ENCODE peak calls at places on chromosomes 2 and 18, in four cellular contexts. One of them, this sample, is unnamed.

GRCh38 chr2:102667072-102667471 is 47.7 kb downstream of the SLC9A2 start:
- DNase-seq in endothelial cell of umbilical vein: no peak
- DNase-seq in neural progenitor cell: no peak
- DNase-seq in heart left ventricle: no peak
- DNase-seq in this sample: no peak

GRCh38 chr2:2758793-2759367 is 427.8 kb upstream of the MYT1L start:
- DNase-seq in endothelial cell of umbilical vein: no peak
- DNase-seq in neural progenitor cell: no peak
- DNase-seq in heart left ventricle: no peak
- DNase-seq in this sample: no peak

GRCh38 chr2:29950432-29950943 is 29.1 kb upstream of the ALK start:
- DNase-seq in endothelial cell of umbilical vein: no peak
- DNase-seq in neural progenitor cell: no peak
- DNase-seq in heart left ventricle: no peak
- DNase-seq in this sample: no peak

GRCh38 chr2:26401739-26402541 is at the start of gene DRC1:
- DNase-seq in endothelial cell of umbilical vein: peak; percentile 67
- DNase-seq in neural progenitor cell: peak; percentile 96
- DNase-seq in heart left ventricle: peak; percentile 62
- DNase-seq in this sample: peak; percentile 61

GRCh38 chr2:121038831-121039230 is 246.2 kb downstream of the TFCP2L1 start:
- DNase-seq in endothelial cell of umbilical vein: no peak
- DNase-seq in neural progenitor cell: no peak
- DNase-seq in heart left ventricle: no peak
- DNase-seq in this sample: no peak

GRCh38 chr2:20175267-20175666 is 49.7 kb downstream of the SDC1 start:
- DNase-seq in endothelial cell of umbilical vein: no peak
- DNase-seq in neural progenitor cell: no peak
- DNase-seq in heart left ventricle: no peak
- DNase-seq in this sample: no peak

GRCh38 chr18:36025025-36025424 is 42.3 kb downstream of the RPRD1A start:
- DNase-seq in endothelial cell of umbilical vein: peak; percentile 73
- DNase-seq in neural progenitor cell: no peak
- DNase-seq in heart left ventricle: no peak
- DNase-seq in this sample: no peak

GRCh38 chr18:26941608-26942007 is 76.1 kb upstream of the AQP4 start:
- DNase-seq in endothelial cell of umbilical vein: no peak
- DNase-seq in neural progenitor cell: no peak
- DNase-seq in heart left ventricle: no peak
- DNase-seq in this sample: no peak

GRCh38 chr2:240463274-240463865 is 27.9 kb downstream of the GPC1 start:
- DNase-seq in endothelial cell of umbilical vein: no peak
- DNase-seq in neural progenitor cell: no peak
- DNase-seq in heart left ventricle: peak; percentile 6
- DNase-seq in this sample: peak; percentile 42

GRCh38 chr2:38741542-38741852 is 9.7 kb downstream of the SRSF7 start:
- DNase-seq in endothelial cell of umbilical vein: no peak
- DNase-seq in neural progenitor cell: no peak
- DNase-seq in heart left ventricle: no peak
- DNase-seq in this sample: no peak

GRCh38 chr18:79611040-79611681 is 68.4 kb upstream of the CTDP1 start:
- DNase-seq in endothelial cell of umbilical vein: peak; percentile 71
- DNase-seq in neural progenitor cell: no peak
- DNase-seq in heart left ventricle: peak; percentile 66
- DNase-seq in this sample: peak; percentile 30

GRCh38 chr2:30860715-30861114 is 53.5 kb upstream of the CAPN13 start:
- DNase-seq in endothelial cell of umbilical vein: no peak
- DNase-seq in neural progenitor cell: no peak
- DNase-seq in heart left ventricle: no peak
- DNase-seq in this sample: no peak

GRCh38 chr2:58376592-58376991 is 135.5 kb upstream of the FANCL start:
- DNase-seq in endothelial cell of umbilical vein: no peak
- DNase-seq in neural progenitor cell: no peak
- DNase-seq in heart left ventricle: no peak
- DNase-seq in this sample: no peak

GRCh38 chr2:226618875-226619605 is 180.6 kb downstream of the IRS1 start:
- DNase-seq in endothelial cell of umbilical vein: peak; percentile 4
- DNase-seq in neural progenitor cell: no peak
- DNase-seq in heart left ventricle: no peak
- DNase-seq in this sample: no peak

GRCh38 chr2:7111626-7112025 is 194.4 kb downstream of the RNF144A start:
- DNase-seq in endothelial cell of umbilical vein: no peak
- DNase-seq in neural progenitor cell: peak; percentile 23
- DNase-seq in heart left ventricle: no peak
- DNase-seq in this sample: no peak

GRCh38 chr2:42974697-42975357 is 182.4 kb upstream of the HAAO start:
- DNase-seq in endothelial cell of umbilical vein: peak; percentile 66
- DNase-seq in neural progenitor cell: peak; percentile 84
- DNase-seq in heart left ventricle: peak; percentile 79
- DNase-seq in this sample: peak; percentile 79

GRCh38 chr2:10195278-10196219 is 73.0 kb downstream of the RRM2 start:
- DNase-seq in endothelial cell of umbilical vein: no peak
- DNase-seq in neural progenitor cell: no peak
- DNase-seq in heart left ventricle: no peak
- DNase-seq in this sample: no peak

GRCh38 chr2:110221938-110222337 is 9.6 kb upstream of the MTLN start:
- DNase-seq in endothelial cell of umbilical vein: no peak
- DNase-seq in neural progenitor cell: no peak
- DNase-seq in heart left ventricle: no peak
- DNase-seq in this sample: no peak

GRCh38 chr2:121902616-121903015 is 147.2 kb downstream of the TSN start:
- DNase-seq in endothelial cell of umbilical vein: no peak
- DNase-seq in neural progenitor cell: no peak
- DNase-seq in heart left ventricle: no peak
- DNase-seq in this sample: no peak

GRCh38 chr2:163774862-163775261 is 39.1 kb upstream of the FIGN start:
- DNase-seq in endothelial cell of umbilical vein: peak; percentile 51
- DNase-seq in neural progenitor cell: no peak
- DNase-seq in heart left ventricle: no peak
- DNase-seq in this sample: no peak

GRCh38 chr18:79680100-79680879 is 687 bp downstream of the CTDP1 start:
- DNase-seq in endothelial cell of umbilical vein: peak; percentile 41
- DNase-seq in neural progenitor cell: peak; percentile 67
- DNase-seq in heart left ventricle: no peak
- DNase-seq in this sample: no peak

GRCh38 chr2:30272761-30273573 is 41.6 kb downstream of the LBH start:
- DNase-seq in endothelial cell of umbilical vein: peak; percentile 73
- DNase-seq in neural progenitor cell: no peak
- DNase-seq in heart left ventricle: no peak
- DNase-seq in this sample: no peak

GRCh38 chr2:227717687-227718567 is at the start of gene SLC19A3:
- DNase-seq in endothelial cell of umbilical vein: peak; percentile 80
- DNase-seq in neural progenitor cell: peak; percentile 94
- DNase-seq in heart left ventricle: peak; percentile 73
- DNase-seq in this sample: peak; percentile 96

GRCh38 chr2:200432296-200432695 is 77.6 kb downstream of the KCTD18 start:
- DNase-seq in endothelial cell of umbilical vein: no peak
- DNase-seq in neural progenitor cell: no peak
- DNase-seq in heart left ventricle: no peak
- DNase-seq in this sample: no peak

GRCh38 chr2:238720232-238720672 is 127.6 kb upstream of the TWIST2 start:
- DNase-seq in endothelial cell of umbilical vein: peak; percentile 29
- DNase-seq in neural progenitor cell: peak; percentile 77
- DNase-seq in heart left ventricle: no peak
- DNase-seq in this sample: peak; percentile 52

GRCh38 chr2:166031054-166031453 is 77.5 kb upstream of the TTC21B start:
- DNase-seq in endothelial cell of umbilical vein: no peak
- DNase-seq in neural progenitor cell: no peak
- DNase-seq in heart left ventricle: no peak
- DNase-seq in this sample: no peak

GRCh38 chr18:41842886-41843285 is 112.1 kb upstream of the PIK3C3 start:
- DNase-seq in endothelial cell of umbilical vein: no peak
- DNase-seq in neural progenitor cell: no peak
- DNase-seq in heart left ventricle: no peak
- DNase-seq in this sample: no peak

GRCh38 chr2:224220581-224221255 is 181.2 kb downstream of the FAM124B start:
- DNase-seq in endothelial cell of umbilical vein: peak; percentile 20
- DNase-seq in neural progenitor cell: no peak
- DNase-seq in heart left ventricle: no peak
- DNase-seq in this sample: no peak

GRCh38 chr2:17600805-17601204 is 60.3 kb downstream of the VSNL1 start:
- DNase-seq in endothelial cell of umbilical vein: no peak
- DNase-seq in neural progenitor cell: no peak
- DNase-seq in heart left ventricle: no peak
- DNase-seq in this sample: no peak

GRCh38 chr18:76494181-76494540 is 881 bp downstream of the ZNF516 start:
- DNase-seq in endothelial cell of umbilical vein: no peak
- DNase-seq in neural progenitor cell: peak; percentile 79
- DNase-seq in heart left ventricle: no peak
- DNase-seq in this sample: no peak

GRCh38 chr18:8084160-8084559 is 517.0 kb downstream of the PTPRM start:
- DNase-seq in endothelial cell of umbilical vein: peak; percentile 43
- DNase-seq in neural progenitor cell: peak; percentile 81
- DNase-seq in heart left ventricle: peak; percentile 31
- DNase-seq in this sample: peak; percentile 24

GRCh38 chr2:207772081-207772843 is 2.6 kb upstream of the FZD5 start:
- DNase-seq in endothelial cell of umbilical vein: no peak
- DNase-seq in neural progenitor cell: no peak
- DNase-seq in heart left ventricle: no peak
- DNase-seq in this sample: no peak

GRCh38 chr2:20562540-20563225 is 88.2 kb downstream of the HS1BP3 start:
- DNase-seq in endothelial cell of umbilical vein: no peak
- DNase-seq in neural progenitor cell: peak; percentile 74
- DNase-seq in heart left ventricle: no peak
- DNase-seq in this sample: no peak

GRCh38 chr18:70456376-70456775 is 167.5 kb downstream of the SOCS6 start:
- DNase-seq in endothelial cell of umbilical vein: no peak
- DNase-seq in neural progenitor cell: no peak
- DNase-seq in heart left ventricle: no peak
- DNase-seq in this sample: no peak

GRCh38 chr2:47344890-47345583 is 57.9 kb upstream of the MSH2 start:
- DNase-seq in endothelial cell of umbilical vein: peak; percentile 93
- DNase-seq in neural progenitor cell: peak; percentile 97
- DNase-seq in heart left ventricle: peak; percentile 88
- DNase-seq in this sample: peak; percentile 91

GRCh38 chr2:61423714-61424113 is 47.2 kb downstream of the USP34 start:
- DNase-seq in endothelial cell of umbilical vein: peak; percentile 68
- DNase-seq in neural progenitor cell: no peak
- DNase-seq in heart left ventricle: no peak
- DNase-seq in this sample: no peak

GRCh38 chr2:235162544-235163197 is 210.9 kb downstream of the SH3BP4 start:
- DNase-seq in endothelial cell of umbilical vein: no peak
- DNase-seq in neural progenitor cell: no peak
- DNase-seq in heart left ventricle: no peak
- DNase-seq in this sample: no peak

GRCh38 chr18:44945847-44946490 is 265.3 kb downstream of the SETBP1 start:
- DNase-seq in endothelial cell of umbilical vein: no peak
- DNase-seq in neural progenitor cell: peak; percentile 84
- DNase-seq in heart left ventricle: no peak
- DNase-seq in this sample: no peak

GRCh38 chr2:172102159-172102857 is 392 bp downstream of the DLX2 start:
- DNase-seq in endothelial cell of umbilical vein: peak; percentile 21
- DNase-seq in neural progenitor cell: no peak
- DNase-seq in heart left ventricle: no peak
- DNase-seq in this sample: no peak

GRCh38 chr2:172101008-172101706 is 1.5 kb downstream of the DLX2 start:
- DNase-seq in endothelial cell of umbilical vein: no peak
- DNase-seq in neural progenitor cell: peak; percentile 54
- DNase-seq in heart left ventricle: no peak
- DNase-seq in this sample: no peak

GRCh38 chr2:172100080-172101007 is 2.4 kb downstream of the DLX2 start:
- DNase-seq in endothelial cell of umbilical vein: no peak
- DNase-seq in neural progenitor cell: peak; percentile 64
- DNase-seq in heart left ventricle: no peak
- DNase-seq in this sample: no peak

GRCh38 chr2:172102858-172103359 is at the start of gene DLX2:
- DNase-seq in endothelial cell of umbilical vein: peak; percentile 87
- DNase-seq in neural progenitor cell: peak; percentile 98
- DNase-seq in heart left ventricle: peak; percentile 68
- DNase-seq in this sample: peak; percentile 85

GRCh38 chr2:172101707-172102158 is 967 bp downstream of the DLX2 start:
- DNase-seq in endothelial cell of umbilical vein: no peak
- DNase-seq in neural progenitor cell: peak; percentile 51
- DNase-seq in heart left ventricle: no peak
- DNase-seq in this sample: no peak
- H3K4me1 ChIP-seq in endothelial cell of umbilical vein: peaks cover 42% of the 10 kb centered on the region
- H3K4me1 ChIP-seq in neural progenitor cell: peaks cover 47% of the 10 kb centered on the region
- H3K4me1 ChIP-seq in heart left ventricle: peaks cover 34% of the 10 kb centered on the region
- H3K4me1 ChIP-seq in this sample: no peaks in the 10 kb centered on the region

GRCh38 chr18:78517973-78518372 is 461.6 kb upstream of the SALL3 start:
- DNase-seq in endothelial cell of umbilical vein: no peak
- DNase-seq in neural progenitor cell: no peak
- DNase-seq in heart left ventricle: no peak
- DNase-seq in this sample: no peak
- H3K9me3 ChIP-seq in endothelial cell of umbilical vein: peaks cover 5% of the 10 kb centered on the region
- H3K9me3 ChIP-seq in neural progenitor cell: no peaks in the 10 kb centered on the region
- H3K9me3 ChIP-seq in heart left ventricle: no peaks in the 10 kb centered on the region
- H3K9me3 ChIP-seq in this sample: no peaks in the 10 kb centered on the region

GRCh38 chr2:27890146-27891062 is at the start of the genes BABAM2 and RBKS:
- DNase-seq in endothelial cell of umbilical vein: peak; percentile 86
- DNase-seq in neural progenitor cell: peak; percentile 92
- DNase-seq in heart left ventricle: peak; percentile 87
- DNase-seq in this sample: peak; percentile 95
- H3K4me1 ChIP-seq in endothelial cell of umbilical vein: peaks cover 18% of the 10 kb centered on the region
- H3K4me1 ChIP-seq in neural progenitor cell: peaks cover 7% of the 10 kb centered on the region
- H3K4me1 ChIP-seq in heart left ventricle: peaks cover 14% of the 10 kb centered on the region
- H3K4me1 ChIP-seq in this sample: peaks cover 7% of the 10 kb centered on the region

GRCh38 chr2:194826241-194826640 is 830.8 kb upstream of the SLC39A10 start:
- DNase-seq in endothelial cell of umbilical vein: no peak
- DNase-seq in neural progenitor cell: no peak
- DNase-seq in heart left ventricle: no peak
- DNase-seq in this sample: no peak

GRCh38 chr2:194824450-194824849 is 832.6 kb upstream of the SLC39A10 start:
- DNase-seq in endothelial cell of umbilical vein: no peak
- DNase-seq in neural progenitor cell: no peak
- DNase-seq in heart left ventricle: no peak
- DNase-seq in this sample: no peak

GRCh38 chr2:194822657-194823056 is 834.4 kb upstream of the SLC39A10 start:
- DNase-seq in endothelial cell of umbilical vein: no peak
- DNase-seq in neural progenitor cell: no peak
- DNase-seq in heart left ventricle: no peak
- DNase-seq in this sample: no peak

GRCh38 chr2:194819367-194819766 is 837.7 kb upstream of the SLC39A10 start:
- DNase-seq in endothelial cell of umbilical vein: peak; percentile 51
- DNase-seq in neural progenitor cell: peak; percentile 18
- DNase-seq in heart left ventricle: no peak
- DNase-seq in this sample: no peak

GRCh38 chr2:194822097-194822496 is 834.9 kb upstream of the SLC39A10 start:
- DNase-seq in endothelial cell of umbilical vein: no peak
- DNase-seq in neural progenitor cell: no peak
- DNase-seq in heart left ventricle: no peak
- DNase-seq in this sample: no peak
- H3K9me3 ChIP-seq in endothelial cell of umbilical vein: no peaks in the 10 kb centered on the region
- H3K9me3 ChIP-seq in neural progenitor cell: no peaks in the 10 kb centered on the region
- H3K9me3 ChIP-seq in heart left ventricle: no peaks in the 10 kb centered on the region
- H3K9me3 ChIP-seq in this sample: no peaks in the 10 kb centered on the region